ENCODE peak calls at places on chromosomes 12 and 14, in ten cellular contexts. W is fibroblast of lung; J is pancreas; R is astrocyte; U is A549; C is uterus; M is OCI-LY7; Y is CD8-positive, alpha-beta T cell; V is mammary epithelial cell; F is kidney. L is an unnamed sample.

GRCh38 chr14:85319998-85320397 is 209.9 kb upstream of the FLRT2 start:
- DNase-seq in W (peak), J (no peak), R (peak), U (no peak), C (no peak), M (no peak), Y (no peak), V (peak), F (no peak), L (peak)

GRCh38 chr14:90574640-90575131 is 177.9 kb downstream of the CALM1 start:
- DNase-seq in W (no peak), J (no peak), R (no peak), U (no peak), C (no peak), M (no peak), Y (no peak), V (no peak), F (no peak), L (peak)

GRCh38 chr12:65500121-65500846 is 221.8 kb downstream of the MSRB3 start:
- DNase-seq in W (peak), J (no peak), R (peak), U (no peak), C (no peak), M (no peak), Y (no peak), V (peak), F (no peak), L (no peak)

GRCh38 chr12:123267991-123268843 is 3.4 kb downstream of the CDK2AP1 start:
- DNase-seq in W (no peak), J (peak), R (peak), U (no peak), C (no peak), M (no peak), Y (no peak), V (no peak), F (peak), L (peak)

GRCh38 chr12:124848621-124849380 is 14.9 kb downstream of the SCARB1 start:
- DNase-seq in W (no peak), J (no peak), R (no peak), U (no peak), C (no peak), M (no peak), Y (no peak), V (no peak), F (no peak), L (peak)

GRCh38 chr12:131510431-131510830 is 200.5 kb upstream of the SFSWAP start:
- DNase-seq in W (no peak), J (no peak), R (no peak), U (no peak), C (no peak), M (no peak), Y (no peak), V (no peak), F (no peak), L (no peak)

GRCh38 chr12:11658796-11659195 is 9.3 kb downstream of the ETV6 start:
- DNase-seq in W (peak), J (no peak), R (peak), U (no peak), C (no peak), M (no peak), Y (no peak), V (peak), F (no peak), L (no peak)

GRCh38 chr12:873954-874353 is 75.5 kb downstream of the RAD52 start:
- DNase-seq in W (no peak), J (no peak), R (no peak), U (no peak), C (no peak), M (no peak), Y (no peak), V (peak), F (no peak), L (no peak)

GRCh38 chr12:46460682-46461215 is 88.2 kb upstream of the SLC38A2 start:
- DNase-seq in W (no peak), J (no peak), R (no peak), U (no peak), C (no peak), M (no peak), Y (no peak), V (no peak), F (no peak), L (no peak)

GRCh38 chr12:96104566-96104965 is 69.2 kb upstream of the LTA4H start:
- DNase-seq in W (no peak), J (no peak), R (no peak), U (no peak), C (no peak), M (no peak), Y (no peak), V (no peak), F (no peak), L (peak)

GRCh38 chr12:84994436-84994835 is 41.6 kb downstream of the TSPAN19 start:
- DNase-seq in W (peak), J (no peak), R (no peak), U (no peak), C (no peak), M (no peak), Y (peak), V (no peak), F (no peak), L (peak)

GRCh38 chr12:14057895-14058294 is 76.5 kb upstream of the GRIN2B start:
- DNase-seq in W (no peak), J (no peak), R (no peak), U (no peak), C (no peak), M (no peak), Y (no peak), V (no peak), F (no peak), L (no peak)

GRCh38 chr12:50112456-50113218 is 601 bp downstream of the COX14 start:
- DNase-seq in W (no peak), J (no peak), R (no peak), U (peak), C (no peak), M (peak), Y (no peak), V (no peak), F (no peak), L (peak)

GRCh38 chr12:120677765-120678473 is 9.0 kb upstream of the MLEC start:
- DNase-seq in W (no peak), J (no peak), R (no peak), U (peak), C (no peak), M (peak), Y (no peak), V (peak), F (peak), L (no peak)

GRCh38 chr12:107405436-107405835 is 280.2 kb upstream of the PWP1 start:
- DNase-seq in W (no peak), J (no peak), R (no peak), U (no peak), C (no peak), M (no peak), Y (no peak), V (no peak), F (no peak), L (no peak)

GRCh38 chr12:49201595-49202295 is 12.9 kb upstream of the TUBA1A start:
- DNase-seq in W (peak), J (no peak), R (peak), U (no peak), C (peak), M (no peak), Y (no peak), V (peak), F (no peak), L (no peak)

GRCh38 chr12:112936927-112937326 is 1.3 kb upstream of the OAS3 start:
- DNase-seq in W (no peak), J (no peak), R (no peak), U (no peak), C (no peak), M (no peak), Y (no peak), V (peak), F (no peak), L (no peak)

GRCh38 chr12:54300267-54300731 is 516 bp downstream of the NFE2 start:
- DNase-seq in W (no peak), J (no peak), R (no peak), U (no peak), C (no peak), M (no peak), Y (no peak), V (no peak), F (no peak), L (peak)

GRCh38 chr12:115306380-115306779 is 622.4 kb upstream of the TBX3 start:
- DNase-seq in W (peak), J (no peak), R (no peak), U (no peak), C (no peak), M (no peak), Y (no peak), V (no peak), F (no peak), L (no peak)

GRCh38 chr14:72126561-72126960 is 194.3 kb downstream of the RGS6 start:
- DNase-seq in W (no peak), J (no peak), R (no peak), U (no peak), C (no peak), M (no peak), Y (no peak), V (no peak), F (no peak), L (no peak)

GRCh38 chr12:28963554-28963953 is 185.5 kb upstream of the FAR2 start:
- DNase-seq in W (peak), J (no peak), R (peak), U (no peak), C (no peak), M (peak), Y (no peak), V (peak), F (no peak), L (peak)

GRCh38 chr12:93748672-93749403 is 71.7 kb downstream of the CRADD start:
- DNase-seq in W (no peak), J (no peak), R (no peak), U (no peak), C (no peak), M (no peak), Y (no peak), V (no peak), F (no peak), L (no peak)

GRCh38 chr12:77751939-77752338 is 78.8 kb upstream of the NAV3 start:
- DNase-seq in W (peak), J (no peak), R (peak), U (no peak), C (no peak), M (no peak), Y (no peak), V (no peak), F (no peak), L (no peak)

GRCh38 chr14:90058876-90059458 is 2.8 kb upstream of the KCNK13 start:
- DNase-seq in W (peak), J (no peak), R (peak), U (no peak), C (no peak), M (no peak), Y (no peak), V (no peak), F (no peak), L (no peak)

GRCh38 chr14:64350091-64350490 is 38.1 kb upstream of the MTHFD1 start:
- DNase-seq in W (no peak), J (no peak), R (no peak), U (no peak), C (no peak), M (no peak), Y (no peak), V (no peak), F (no peak), L (no peak)

GRCh38 chr12:114846771-114847170 is 162.8 kb upstream of the TBX3 start:
- DNase-seq in W (no peak), J (no peak), R (no peak), U (no peak), C (no peak), M (no peak), Y (no peak), V (no peak), F (no peak), L (no peak)

GRCh38 chr14:85811340-85811739 is 281.4 kb downstream of the FLRT2 start:
- DNase-seq in W (no peak), J (no peak), R (no peak), U (no peak), C (no peak), M (no peak), Y (no peak), V (no peak), F (no peak), L (no peak)

GRCh38 chr12:113837059-113837458 is 129.1 kb downstream of the RBM19 start:
- DNase-seq in W (no peak), J (no peak), R (no peak), U (no peak), C (no peak), M (no peak), Y (no peak), V (no peak), F (no peak), L (no peak)

GRCh38 chr12:130768120-130768519 is 52.0 kb upstream of the RIMBP2 start:
- DNase-seq in W (no peak), J (no peak), R (no peak), U (no peak), C (no peak), M (no peak), Y (no peak), V (peak), F (no peak), L (no peak)

GRCh38 chr14:65396082-65396910 is 16.2 kb upstream of the FUT8 start:
- DNase-seq in W (no peak), J (no peak), R (no peak), U (no peak), C (no peak), M (no peak), Y (no peak), V (no peak), F (no peak), L (no peak)

GRCh38 chr12:124557518-124558223 is 9.7 kb downstream of the NCOR2 start:
- DNase-seq in W (no peak), J (no peak), R (no peak), U (no peak), C (no peak), M (no peak), Y (no peak), V (no peak), F (peak), L (peak)

GRCh38 chr12:119671070-119671469 is 3.1 kb downstream of the PRKAB1 start:
- DNase-seq in W (no peak), J (no peak), R (no peak), U (no peak), C (no peak), M (no peak), Y (no peak), V (no peak), F (no peak), L (no peak)

GRCh38 chr14:79294506-79294905 is 916.8 kb downstream of the DIO2 start:
- DNase-seq in W (no peak), J (no peak), R (peak), U (no peak), C (no peak), M (no peak), Y (no peak), V (no peak), F (no peak), L (no peak)

GRCh38 chr14:99548285-99548684 is 55.7 kb downstream of the CCDC85C start:
- DNase-seq in W (no peak), J (no peak), R (no peak), U (no peak), C (no peak), M (no peak), Y (no peak), V (no peak), F (no peak), L (peak)

GRCh38 chr12:111635524-111635923 is 36.4 kb upstream of the ATXN2 start:
- DNase-seq in W (peak), J (no peak), R (peak), U (no peak), C (no peak), M (no peak), Y (no peak), V (no peak), F (peak), L (no peak)

GRCh38 chr12:101490286-101490920 is 15.3 kb downstream of the SPIC start:
- DNase-seq in W (peak), J (no peak), R (no peak), U (peak), C (no peak), M (peak), Y (no peak), V (peak), F (no peak), L (no peak)
- TF ChIP-seq CTCF in W (peak), J (no peak), R (no peak), U (peak), C (no peak), M (peak), Y (no peak), V (peak), F (peak), L (no peak)

GRCh38 chr12:75389061-75389460 is 1.8 kb upstream of the GLIPR1L2 start:
- DNase-seq in W (no peak), J (no peak), R (peak), U (no peak), C (no peak), M (no peak), Y (no peak), V (peak), F (no peak), L (no peak)
- H3K4me3 ChIP-seq in W (peak), J (no peak), R (no peak), U (no peak), C (no peak), M (no peak), Y (no peak), V (no peak), F (peak), L (no peak)

DNA sequence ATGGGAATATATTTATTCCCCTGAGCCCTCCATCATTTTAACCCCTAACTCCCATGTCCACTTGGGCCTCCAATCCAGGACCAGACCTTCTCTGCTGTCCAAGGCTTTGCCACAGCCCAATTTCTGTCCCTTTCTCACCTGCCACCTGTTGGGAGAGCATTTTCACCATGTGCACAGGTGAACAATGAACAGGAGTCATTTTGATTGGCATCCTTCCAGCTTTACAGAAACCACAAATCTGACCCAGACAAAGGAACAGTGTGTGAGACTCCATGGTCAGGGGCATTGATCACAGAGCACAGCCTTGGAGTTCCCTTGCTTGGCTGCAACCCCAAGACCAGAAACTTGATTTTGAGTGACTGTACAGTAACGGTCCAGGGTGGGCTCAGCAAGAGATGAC is 91.9 kb downstream of the CRACR2A start:
- DNase-seq in W (no peak), J (no peak), R (no peak), U (no peak), C (no peak), M (no peak), Y (no peak), V (peak), F (no peak), L (no peak)
- H3K27ac ChIP-seq in W (no peak), J (no peak), R (no peak), U (no peak), C (no peak), M (no peak), Y (no peak), V (no peak), F (no peak), L (no peak)

GRCh38 chr12:42804928-42805327 is 215.4 kb upstream of the PRICKLE1 start:
- DNase-seq in W (no peak), J (no peak), R (no peak), U (no peak), C (no peak), M (no peak), Y (no peak), V (peak), F (no peak), L (no peak)
- TF ChIP-seq CTCF in W (no peak), J (no peak), R (no peak), U (no peak), C (no peak), M (no peak), Y (no peak), V (peak), F (no peak), L (no peak)

GRCh38 chr14:47959753-47960152 is 284.3 kb upstream of the MDGA2 start:
- DNase-seq in W (no peak), J (no peak), R (no peak), U (no peak), C (no peak), M (no peak), Y (no peak), V (no peak), F (no peak), L (no peak)
- H3K4me3 ChIP-seq in W (no peak), J (no peak), R (no peak), U (no peak), C (no peak), M (no peak), Y (no peak), V (no peak), F (no peak), L (no peak)

L was measured in osteoblast.